ENCODE peak calls at places on chromosomes 7 and 10, in seven cellular contexts. W is AG04450, S is breast epithelium, I is A549, R is H1, Q is kidney, M is IMR-90. G is an unnamed sample.

GRCh38 chr10:28839600-28840007 is 162.3 kb downstream of the BAMBI start:
- DNase-seq in W (no peak), S (no peak), I (no peak), R (no peak), Q (no peak), M (peak), G (no peak)

GRCh38 chr7:127057918-127058317 is 194.8 kb downstream of the GRM8 start:
- DNase-seq in W (no peak), S (no peak), I (no peak), R (no peak), Q (no peak), M (no peak), G (no peak)

GRCh38 chr7:1455955-1456354 is 3.3 kb downstream of the MICALL2 start:
- DNase-seq in W (no peak), S (no peak), I (no peak), R (no peak), Q (no peak), M (no peak), G (no peak)

GRCh38 chr7:34066968-34067367 is 161.6 kb downstream of the BMPER start:
- DNase-seq in W (no peak), S (no peak), I (no peak), R (no peak), Q (no peak), M (no peak), G (peak)

GRCh38 chr10:128055061-128055868 is 71.0 kb downstream of the MKI67 start:
- DNase-seq in W (no peak), S (no peak), I (no peak), R (no peak), Q (peak), M (no peak), G (no peak)

GRCh38 chr7:68267486-68267885 is 1270.9 kb downstream of the TYW1 start:
- DNase-seq in W (no peak), S (no peak), I (no peak), R (no peak), Q (no peak), M (no peak), G (no peak)

GRCh38 chr10:69500864-69501468 is 49.7 kb downstream of the TSPAN15 start:
- DNase-seq in W (no peak), S (no peak), I (no peak), R (no peak), Q (no peak), M (no peak), G (no peak)

GRCh38 chr7:102042016-102042656 is 224.7 kb downstream of the CUX1 start:
- DNase-seq in W (no peak), S (no peak), I (peak), R (no peak), Q (no peak), M (peak), G (peak)

GRCh38 chr7:122413339-122413738 is 108.8 kb upstream of the FEZF1 start:
- DNase-seq in W (no peak), S (no peak), I (no peak), R (no peak), Q (no peak), M (no peak), G (no peak)

GRCh38 chr10:43110318-43111071 is 27.8 kb upstream of the CSGALNACT2 start:
- DNase-seq in W (no peak), S (no peak), I (no peak), R (no peak), Q (peak), M (peak), G (peak)

GRCh38 chr7:4271716-4272015 is 410.4 kb upstream of the FOXK1 start:
- DNase-seq in W (no peak), S (no peak), I (no peak), R (no peak), Q (no peak), M (no peak), G (no peak)

GRCh38 chr10:16923309-16923708 is 106.1 kb upstream of the RSU1 start:
- DNase-seq in W (no peak), S (no peak), I (no peak), R (no peak), Q (no peak), M (no peak), G (no peak)

GRCh38 chr10:104642311-104643022 is 1.4 kb downstream of the SORCS3 start:
- DNase-seq in W (no peak), S (no peak), I (peak), R (peak), Q (peak), M (no peak), G (peak)

GRCh38 chr7:129494041-129494440 is 8.3 kb upstream of the SMKR1 start:
- DNase-seq in W (peak), S (no peak), I (no peak), R (no peak), Q (no peak), M (peak), G (peak)

GRCh38 chr7:81066797-81067196 is 147.9 kb upstream of the SEMA3C start:
- DNase-seq in W (no peak), S (no peak), I (no peak), R (no peak), Q (no peak), M (no peak), G (no peak)

GRCh38 chr7:108570146-108570755 is 577 bp downstream of the DNAJB9 start:
- DNase-seq in W (no peak), S (peak), I (peak), R (no peak), Q (peak), M (peak), G (peak)

GRCh38 chr7:42224391-42225003 is 12.5 kb downstream of the GLI3 start:
- DNase-seq in W (no peak), S (no peak), I (no peak), R (no peak), Q (no peak), M (no peak), G (no peak)
- TF ChIP-seq CTCF in W (no peak), S (no peak), I (no peak), R (peak), Q (no peak), M (no peak), G (no peak)

GRCh38 chr10:117363027-117363426 is 12.2 kb downstream of the PDZD8 start:
- DNase-seq in W (no peak), S (no peak), I (no peak), R (no peak), Q (no peak), M (peak), G (peak)
- H3K4me3 ChIP-seq in W (no peak), S (no peak), I (peak), R (no peak), Q (peak), M (no peak), G (no peak)

GRCh38 chr10:126387041-126387908 is 1.0 kb downstream of the ADAM12 start:
- DNase-seq in W (no peak), S (peak), I (peak), R (no peak), Q (peak), M (peak), G (peak)
- TF ChIP-seq CTCF in W (peak), S (peak), I (peak), R (peak), Q (peak), M (peak), G (peak)

GRCh38 chr7:66281678-66282593 is 76.8 kb downstream of the TPST1 start:
- DNase-seq in W (peak), S (no peak), I (no peak), R (no peak), Q (peak), M (peak), G (peak)
- H3K4me3 ChIP-seq in W (no peak), S (no peak), I (no peak), R (no peak), Q (peak), M (no peak), G (no peak)

GRCh38 chr10:71259815-71260501 is 47.6 kb downstream of the UNC5B start:
- DNase-seq in W (no peak), S (no peak), I (no peak), R (no peak), Q (peak), M (no peak), G (no peak)
- TF ChIP-seq CTCF in W (no peak), S (no peak), I (no peak), R (peak), Q (no peak), M (no peak), G (peak)

GRCh38 chr7:5424689-5425506 is 1.3 kb upstream of the TNRC18 start:
- DNase-seq in W (no peak), S (no peak), I (no peak), R (no peak), Q (peak), M (peak), G (no peak)
- H3K4me3 ChIP-seq in W (peak), S (peak), I (peak), R (peak), Q (peak), M (peak), G (peak)